ENCODE peak calls at places on chromosomes 5 and 9, in four cellular contexts. J, T, G and F are unnamed samples. For H3K27me3, the result is how much of the 10 kb centered on the place peaks cover.

GRCh38 chr5:75466317-75466716 is 45.1 kb downstream of the CERT1 start:
- DNase-seq in J (no peak), T (no peak), G (no peak), F (no peak)

GRCh38 chr5:40483316-40483715 is 196.4 kb upstream of the PTGER4 start:
- DNase-seq in J (no peak), T (no peak), G (no peak), F (no peak)

GRCh38 chr9:126327016-126327749 is 554 bp downstream of the MVB12B start:
- DNase-seq in J (no peak), T (peak), G (no peak), F (no peak)

GRCh38 chr9:111393971-111394370 is 63.9 kb upstream of the OR2K2 start:
- DNase-seq in J (no peak), T (no peak), G (no peak), F (no peak)

GRCh38 chr5:135112008-135112670 is 78.1 kb upstream of the PITX1 start:
- DNase-seq in J (peak), T (no peak), G (peak), F (no peak)

GRCh38 chr5:14331377-14331776 is 188.2 kb downstream of the TRIO start:
- DNase-seq in J (no peak), T (no peak), G (no peak), F (no peak)

GRCh38 chr5:52738095-52738506 is 49.6 kb upstream of the ITGA1 start:
- DNase-seq in J (no peak), T (no peak), G (no peak), F (no peak)

GRCh38 chr5:103487822-103488493 is 74.6 kb downstream of the NUDT12 start:
- DNase-seq in J (no peak), T (no peak), G (no peak), F (no peak)

GRCh38 chr5:174100490-174100889 is 55.0 kb downstream of the NSG2 start:
- DNase-seq in J (no peak), T (no peak), G (no peak), F (no peak)

GRCh38 chr9:116267021-116267420 is 113.4 kb downstream of the PAPPA start:
- DNase-seq in J (no peak), T (no peak), G (no peak), F (no peak)

GRCh38 chr5:143101740-143102386 is 301.6 kb downstream of the NR3C1 start:
- DNase-seq in J (no peak), T (no peak), G (no peak), F (peak)

GRCh38 chr5:118791986-118792734 is 196.2 kb downstream of the DTWD2 start:
- DNase-seq in J (peak), T (peak), G (no peak), F (peak)

GRCh38 chr9:6692891-6693361 is 47.4 kb upstream of the GLDC start:
- DNase-seq in J (no peak), T (no peak), G (no peak), F (no peak)

GRCh38 chr5:6715758-6716633 is 2.8 kb downstream of the TENT4A start:
- DNase-seq in J (no peak), T (no peak), G (no peak), F (peak)

GRCh38 chr5:17803976-17804375 is 169.7 kb downstream of the TAF11L14 start:
- DNase-seq in J (no peak), T (no peak), G (no peak), F (no peak)

GRCh38 chr9:86821011-86821845 is 126.1 kb downstream of the GAS1 start:
- DNase-seq in J (no peak), T (no peak), G (no peak), F (no peak)

GRCh38 chr9:96064838-96065481 is 189.5 kb downstream of the ERCC6L2 start:
- DNase-seq in J (no peak), T (no peak), G (no peak), F (no peak)

GRCh38 chr5:6603643-6604042 is 29.2 kb downstream of the NSUN2 start:
- DNase-seq in J (peak), T (peak), G (no peak), F (peak)

GRCh38 chr5:33588654-33589372 is 148.0 kb downstream of the TARS1 start:
- DNase-seq in J (peak), T (no peak), G (no peak), F (no peak)

GRCh38 chr5:80246995-80247729 is 8.7 kb downstream of the SERINC5 start:
- DNase-seq in J (peak), T (no peak), G (peak), F (peak)

GRCh38 chr9:121326130-121326838 is 43.8 kb downstream of the STOM start:
- DNase-seq in J (no peak), T (no peak), G (peak), F (peak)

GRCh38 chr5:78062645-78063044 is 231.9 kb downstream of the AP3B1 start:
- DNase-seq in J (no peak), T (no peak), G (no peak), F (no peak)

GRCh38 chr9:96246267-96246671 is 55.7 kb downstream of the HSD17B3 start:
- DNase-seq in J (no peak), T (no peak), G (no peak), F (no peak)

GRCh38 chr5:115503420-115503819 is 41.2 kb downstream of the FEM1C start:
- DNase-seq in J (no peak), T (no peak), G (no peak), F (no peak)

GRCh38 chr5:55278778-55279177 is 28.7 kb downstream of the DHX29 start:
- DNase-seq in J (no peak), T (no peak), G (no peak), F (no peak)

GRCh38 chr9:33782395-33783152 is 12.8 kb upstream of the PRSS3 start:
- DNase-seq in J (no peak), T (no peak), G (no peak), F (no peak)

GRCh38 chr9:20872340-20872977 is 159.0 kb downstream of the HACD4 start:
- DNase-seq in J (no peak), T (no peak), G (no peak), F (no peak)

GRCh38 chr9:91101598-91102168 is 260.0 kb downstream of the AUH start:
- DNase-seq in J (no peak), T (no peak), G (no peak), F (no peak)

GRCh38 chr9:126551812-126552211 is 61.9 kb upstream of the LMX1B start:
- DNase-seq in J (no peak), T (no peak), G (no peak), F (no peak)

GRCh38 chr5:172648755-172649154 is 7.7 kb downstream of the NEURL1B start:
- DNase-seq in J (no peak), T (no peak), G (no peak), F (no peak)

GRCh38 chr9:70110194-70111041 is 66.8 kb downstream of the MAMDC2 start:
- DNase-seq in J (no peak), T (no peak), G (no peak), F (no peak)

GRCh38 chr5:143355710-143356109 is 47.8 kb downstream of the NR3C1 start:
- DNase-seq in J (peak), T (peak), G (peak), F (peak)

GRCh38 chr9:2570615-2571479 is 50.7 kb upstream of the VLDLR start:
- DNase-seq in J (peak), T (no peak), G (peak), F (peak)

GRCh38 chr9:77161966-77162365 is 15.4 kb upstream of the VPS13A start:
- DNase-seq in J (no peak), T (no peak), G (no peak), F (no peak)

GRCh38 chr5:93665649-93666048 is 75.8 kb downstream of the POU5F2 start:
- DNase-seq in J (no peak), T (no peak), G (no peak), F (no peak)

GRCh38 chr5:150723845-150724244 is 23.0 kb upstream of the RBM22 start:
- DNase-seq in J (no peak), T (no peak), G (no peak), F (no peak)

GRCh38 chr9:134717793-134718645 is 76.4 kb downstream of the COL5A1 start:
- DNase-seq in J (no peak), T (no peak), G (no peak), F (no peak)
- H3K4me3 ChIP-seq in J (no peak), T (no peak), G (no peak), F (no peak)

DNA sequence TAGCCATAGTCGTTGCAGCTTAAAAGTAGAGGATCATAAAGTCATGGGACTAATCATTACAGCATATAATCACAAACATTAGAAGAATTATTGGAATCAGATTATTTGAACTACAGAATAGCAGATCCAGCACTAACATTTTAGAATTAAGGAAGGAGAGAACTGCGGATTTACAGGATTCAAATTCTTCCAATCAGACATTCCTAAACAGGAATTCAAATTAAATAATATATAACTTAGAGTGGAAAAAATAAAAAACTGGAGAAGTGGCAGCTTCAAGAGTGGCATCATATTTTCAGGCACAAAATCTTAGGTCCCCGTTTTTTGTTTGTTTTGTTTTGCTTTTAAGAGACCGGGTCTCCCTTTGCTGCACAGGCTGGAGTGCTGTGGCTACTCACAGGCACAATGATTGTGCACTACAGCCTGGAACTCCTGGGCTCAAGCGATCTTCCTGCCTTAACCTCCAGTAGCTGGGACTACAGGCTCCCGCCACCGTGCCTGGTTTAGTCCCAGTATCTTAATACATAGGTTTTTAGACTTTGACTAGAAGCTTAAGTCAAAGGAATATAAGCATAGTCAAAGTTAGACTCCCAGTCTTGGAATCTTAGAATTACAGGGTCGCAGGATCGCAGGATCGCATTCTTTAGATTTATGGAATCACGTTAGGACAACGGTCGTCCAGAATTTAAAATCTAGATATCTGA is 2.1 kb upstream of the FOXE1 start:
- DNase-seq in J (no peak), T (no peak), G (no peak), F (no peak)
- H3K27me3 ChIP-seq in J (half or more), T (half or more), G (half or more), F (under half)

GRCh38 chr9:72597181-72597517 is 75.7 kb downstream of the TMC1 start:
- DNase-seq in J (no peak), T (peak), G (no peak), F (no peak)
- H3K4me3 ChIP-seq in J (no peak), T (no peak), G (no peak), F (no peak)

DNA sequence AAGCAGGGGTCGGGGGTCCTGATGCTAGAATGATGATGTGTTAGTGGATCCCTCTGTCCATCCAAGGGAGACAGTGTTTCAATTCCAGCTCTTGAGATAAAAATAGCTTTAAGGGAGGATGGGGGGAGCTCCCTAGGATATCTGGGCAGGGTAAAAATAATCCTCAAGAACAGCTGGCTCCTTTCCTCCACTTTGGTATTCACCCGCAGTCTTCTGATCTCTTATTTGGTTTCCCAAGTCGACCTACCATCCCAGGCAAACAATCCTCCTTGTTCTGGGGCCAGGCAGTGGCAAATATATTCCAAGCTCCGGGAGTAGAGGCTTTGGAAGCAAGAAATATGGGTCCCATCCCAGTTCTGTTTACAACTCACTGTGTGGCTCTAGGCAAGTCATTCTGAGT is 14.5 kb upstream of the COL27A1 start:
- DNase-seq in J (no peak), T (no peak), G (no peak), F (no peak)
- H3K27me3 ChIP-seq in J (under half), T (under half), G (under half), F (under half)

DNA sequence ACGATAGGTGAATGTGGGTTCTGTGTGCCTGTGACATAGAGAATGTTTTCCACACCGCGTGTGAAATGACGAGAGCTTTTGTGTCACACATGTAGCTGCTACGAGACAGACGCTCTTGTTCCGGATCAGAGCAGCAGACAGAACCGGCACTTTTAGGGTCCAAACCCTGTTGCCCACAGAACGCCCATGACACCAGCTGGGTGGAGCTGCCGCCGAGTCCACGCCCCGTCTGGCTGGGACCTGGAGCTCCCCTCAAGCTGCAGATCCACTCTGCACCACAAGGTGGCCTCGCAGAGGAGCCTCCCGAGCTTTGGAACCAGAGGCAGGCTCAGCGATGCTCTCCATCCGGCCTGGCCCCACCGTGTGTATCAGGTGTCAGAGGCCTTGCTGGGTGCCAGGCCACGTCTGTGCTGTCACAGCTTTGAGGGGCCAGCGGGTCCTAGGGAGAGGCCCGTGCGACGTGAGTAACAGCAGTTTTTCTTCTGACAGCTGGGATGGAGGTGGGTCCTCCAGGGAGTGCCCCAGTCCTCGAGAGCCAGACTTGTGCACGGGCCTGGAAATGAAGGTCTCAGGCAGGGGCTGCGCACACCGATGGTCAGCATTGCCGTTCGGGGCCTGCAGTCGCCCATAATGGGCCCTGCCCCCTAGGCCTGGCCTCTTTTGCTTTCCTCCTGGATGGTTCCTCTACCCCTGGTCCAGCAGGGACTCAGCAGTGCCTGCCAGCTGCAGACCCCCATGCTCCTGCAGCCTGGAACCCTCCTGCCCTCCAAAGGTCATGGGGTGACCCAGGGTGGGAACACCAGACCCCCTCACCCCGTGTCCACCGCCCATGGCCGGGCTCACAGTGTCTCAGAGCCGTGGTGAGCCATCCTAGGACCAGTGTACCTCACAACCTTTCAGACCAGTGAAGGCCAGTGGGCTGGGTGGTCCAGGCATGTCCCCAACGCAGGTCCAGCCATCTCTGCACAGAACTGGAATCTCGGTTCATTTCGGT is 2.5 kb upstream of the LRRC14B start:
- DNase-seq in J (peak), T (peak), G (peak), F (peak)
- H3K4me3 ChIP-seq in J (no peak), T (peak), G (peak), F (no peak)

GRCh38 chr5:112348387-112348786 is 70.7 kb downstream of the EPB41L4A start:
- DNase-seq in J (no peak), T (no peak), G (no peak), F (no peak)
- H3K27me3 ChIP-seq in J (under half), T (under half), G (under half), F (under half)

GRCh38 chr9:134335490-134336173 is 9.4 kb downstream of the RXRA start:
- DNase-seq in J (no peak), T (no peak), G (no peak), F (no peak)
- H3K4me3 ChIP-seq in J (no peak), T (no peak), G (no peak), F (no peak)

GRCh38 chr9:35311891-35312639 is 150.3 kb downstream of the UNC13B start:
- DNase-seq in J (no peak), T (no peak), G (no peak), F (no peak)
- H3K27me3 ChIP-seq in J (under half), T (under half), G (under half), F (under half)